ENCODE peak calls at places on chromosomes 11 and 22, in nine cellular contexts. One of them, this sample, is unnamed. For H3K4me1 and H3K27me3, the result is how much of the 10 kb centered on the place peaks cover.

GRCh38 chr22:21445437-21446127 is 21.6 kb upstream of the TMEM191C start:
- DNase-seq in left ventricle myocardium inferior: no peak
- DNase-seq in IMR-90: no peak
- DNase-seq in cardiac muscle cell: no peak
- DNase-seq in breast epithelium: no peak
- DNase-seq in aorta: peak
- DNase-seq in endothelial cell of umbilical vein: no peak
- DNase-seq in right atrium auricular region: peak
- DNase-seq in pancreas: peak
- DNase-seq in this sample: no peak

GRCh38 chr22:37121887-37122591 is 12.5 kb upstream of the TMPRSS6 start:
- DNase-seq in left ventricle myocardium inferior: no peak
- DNase-seq in IMR-90: peak
- DNase-seq in cardiac muscle cell: peak
- DNase-seq in breast epithelium: peak
- DNase-seq in aorta: no peak
- DNase-seq in endothelial cell of umbilical vein: peak
- DNase-seq in right atrium auricular region: no peak
- DNase-seq in pancreas: no peak
- DNase-seq in this sample: peak

GRCh38 chr22:24141586-24141985 is 39.7 kb upstream of the SUSD2 start:
- DNase-seq in left ventricle myocardium inferior: no peak
- DNase-seq in IMR-90: peak
- DNase-seq in cardiac muscle cell: no peak
- DNase-seq in breast epithelium: no peak
- DNase-seq in aorta: no peak
- DNase-seq in endothelial cell of umbilical vein: no peak
- DNase-seq in right atrium auricular region: no peak
- DNase-seq in pancreas: no peak
- DNase-seq in this sample: peak

GRCh38 chr11:7651140-7651551 is 22.2 kb downstream of the CYB5R2 start:
- DNase-seq in left ventricle myocardium inferior: no peak
- DNase-seq in IMR-90: peak
- DNase-seq in cardiac muscle cell: no peak
- DNase-seq in breast epithelium: no peak
- DNase-seq in aorta: no peak
- DNase-seq in endothelial cell of umbilical vein: no peak
- DNase-seq in right atrium auricular region: no peak
- DNase-seq in pancreas: no peak
- DNase-seq in this sample: no peak

GRCh38 chr11:45512749-45513148 is 152.7 kb downstream of the CHST1 start:
- DNase-seq in left ventricle myocardium inferior: no peak
- DNase-seq in IMR-90: no peak
- DNase-seq in cardiac muscle cell: no peak
- DNase-seq in breast epithelium: no peak
- DNase-seq in aorta: no peak
- DNase-seq in endothelial cell of umbilical vein: no peak
- DNase-seq in right atrium auricular region: no peak
- DNase-seq in pancreas: no peak
- DNase-seq in this sample: no peak

GRCh38 chr22:49214976-49215375 is 612.7 kb downstream of the BRD1 start:
- DNase-seq in left ventricle myocardium inferior: peak
- DNase-seq in IMR-90: no peak
- DNase-seq in cardiac muscle cell: no peak
- DNase-seq in breast epithelium: no peak
- DNase-seq in aorta: peak
- DNase-seq in endothelial cell of umbilical vein: no peak
- DNase-seq in right atrium auricular region: no peak
- DNase-seq in pancreas: peak
- DNase-seq in this sample: no peak

GRCh38 chr11:32448232-32448631 is 12.9 kb upstream of the WT1 start:
- DNase-seq in left ventricle myocardium inferior: no peak
- DNase-seq in IMR-90: no peak
- DNase-seq in cardiac muscle cell: peak
- DNase-seq in breast epithelium: no peak
- DNase-seq in aorta: no peak
- DNase-seq in endothelial cell of umbilical vein: no peak
- DNase-seq in right atrium auricular region: no peak
- DNase-seq in pancreas: no peak
- DNase-seq in this sample: no peak

GRCh38 chr11:30440510-30440909 is 117.6 kb downstream of the ARL14EP start:
- DNase-seq in left ventricle myocardium inferior: no peak
- DNase-seq in IMR-90: no peak
- DNase-seq in cardiac muscle cell: no peak
- DNase-seq in breast epithelium: no peak
- DNase-seq in aorta: no peak
- DNase-seq in endothelial cell of umbilical vein: no peak
- DNase-seq in right atrium auricular region: no peak
- DNase-seq in pancreas: no peak
- DNase-seq in this sample: no peak

GRCh38 chr11:28526406-28526751 is 418.2 kb downstream of the METTL15 start:
- DNase-seq in left ventricle myocardium inferior: no peak
- DNase-seq in IMR-90: peak
- DNase-seq in cardiac muscle cell: peak
- DNase-seq in breast epithelium: no peak
- DNase-seq in aorta: no peak
- DNase-seq in endothelial cell of umbilical vein: no peak
- DNase-seq in right atrium auricular region: no peak
- DNase-seq in pancreas: no peak
- DNase-seq in this sample: no peak

GRCh38 chr22:40534379-40535188 is 101.9 kb downstream of the MRTFA start:
- DNase-seq in left ventricle myocardium inferior: no peak
- DNase-seq in IMR-90: peak
- DNase-seq in cardiac muscle cell: peak
- DNase-seq in breast epithelium: no peak
- DNase-seq in aorta: peak
- DNase-seq in endothelial cell of umbilical vein: peak
- DNase-seq in right atrium auricular region: no peak
- DNase-seq in pancreas: no peak
- DNase-seq in this sample: no peak

GRCh38 chr22:37416806-37417205 is 10.5 kb downstream of the ELFN2 start:
- DNase-seq in left ventricle myocardium inferior: no peak
- DNase-seq in IMR-90: no peak
- DNase-seq in cardiac muscle cell: no peak
- DNase-seq in breast epithelium: no peak
- DNase-seq in aorta: no peak
- DNase-seq in endothelial cell of umbilical vein: no peak
- DNase-seq in right atrium auricular region: no peak
- DNase-seq in pancreas: peak
- DNase-seq in this sample: no peak

GRCh38 chr22:46370584-46371373 is 35.3 kb downstream of the TRMU start:
- DNase-seq in left ventricle myocardium inferior: no peak
- DNase-seq in IMR-90: no peak
- DNase-seq in cardiac muscle cell: no peak
- DNase-seq in breast epithelium: no peak
- DNase-seq in aorta: no peak
- DNase-seq in endothelial cell of umbilical vein: no peak
- DNase-seq in right atrium auricular region: no peak
- DNase-seq in pancreas: peak
- DNase-seq in this sample: no peak
- H3K4me1 ChIP-seq in left ventricle myocardium inferior: under half
- H3K4me1 ChIP-seq in IMR-90: under half
- H3K4me1 ChIP-seq in cardiac muscle cell: under half
- H3K4me1 ChIP-seq in breast epithelium: under half
- H3K4me1 ChIP-seq in aorta: under half
- H3K4me1 ChIP-seq in endothelial cell of umbilical vein: under half
- H3K4me1 ChIP-seq in right atrium auricular region: under half
- H3K4me1 ChIP-seq in pancreas: under half
- H3K4me1 ChIP-seq in this sample: under half

GRCh38 chr11:71284525-71285092 is 32.2 kb upstream of the SHANK2 start:
- DNase-seq in left ventricle myocardium inferior: no peak
- DNase-seq in IMR-90: no peak
- DNase-seq in cardiac muscle cell: no peak
- DNase-seq in breast epithelium: no peak
- DNase-seq in aorta: no peak
- DNase-seq in endothelial cell of umbilical vein: no peak
- DNase-seq in right atrium auricular region: no peak
- DNase-seq in pancreas: peak
- DNase-seq in this sample: no peak

GRCh38 chr11:71283960-71284359 is 31.6 kb upstream of the SHANK2 start:
- DNase-seq in left ventricle myocardium inferior: no peak
- DNase-seq in IMR-90: no peak
- DNase-seq in cardiac muscle cell: no peak
- DNase-seq in breast epithelium: peak
- DNase-seq in aorta: no peak
- DNase-seq in endothelial cell of umbilical vein: no peak
- DNase-seq in right atrium auricular region: no peak
- DNase-seq in pancreas: peak
- DNase-seq in this sample: peak

GRCh38 chr11:71282581-71283351 is 30.4 kb upstream of the SHANK2 start:
- DNase-seq in left ventricle myocardium inferior: no peak
- DNase-seq in IMR-90: no peak
- DNase-seq in cardiac muscle cell: no peak
- DNase-seq in breast epithelium: peak
- DNase-seq in aorta: no peak
- DNase-seq in endothelial cell of umbilical vein: no peak
- DNase-seq in right atrium auricular region: peak
- DNase-seq in pancreas: no peak
- DNase-seq in this sample: no peak

GRCh38 chr11:71286701-71287643 is 34.6 kb upstream of the SHANK2 start:
- DNase-seq in left ventricle myocardium inferior: no peak
- DNase-seq in IMR-90: peak
- DNase-seq in cardiac muscle cell: peak
- DNase-seq in breast epithelium: peak
- DNase-seq in aorta: no peak
- DNase-seq in endothelial cell of umbilical vein: no peak
- DNase-seq in right atrium auricular region: no peak
- DNase-seq in pancreas: no peak
- DNase-seq in this sample: peak

GRCh38 chr11:71285111-71285510 is 32.7 kb upstream of the SHANK2 start:
- DNase-seq in left ventricle myocardium inferior: no peak
- DNase-seq in IMR-90: no peak
- DNase-seq in cardiac muscle cell: no peak
- DNase-seq in breast epithelium: no peak
- DNase-seq in aorta: no peak
- DNase-seq in endothelial cell of umbilical vein: no peak
- DNase-seq in right atrium auricular region: no peak
- DNase-seq in pancreas: no peak
- DNase-seq in this sample: no peak
- H3K27ac ChIP-seq in left ventricle myocardium inferior: no peak
- H3K27ac ChIP-seq in IMR-90: no peak
- H3K27ac ChIP-seq in cardiac muscle cell: no peak
- H3K27ac ChIP-seq in breast epithelium: peak
- H3K27ac ChIP-seq in aorta: no peak
- H3K27ac ChIP-seq in endothelial cell of umbilical vein: no peak
- H3K27ac ChIP-seq in right atrium auricular region: no peak
- H3K27ac ChIP-seq in pancreas: peak
- H3K27ac ChIP-seq in this sample: no peak

DNA sequence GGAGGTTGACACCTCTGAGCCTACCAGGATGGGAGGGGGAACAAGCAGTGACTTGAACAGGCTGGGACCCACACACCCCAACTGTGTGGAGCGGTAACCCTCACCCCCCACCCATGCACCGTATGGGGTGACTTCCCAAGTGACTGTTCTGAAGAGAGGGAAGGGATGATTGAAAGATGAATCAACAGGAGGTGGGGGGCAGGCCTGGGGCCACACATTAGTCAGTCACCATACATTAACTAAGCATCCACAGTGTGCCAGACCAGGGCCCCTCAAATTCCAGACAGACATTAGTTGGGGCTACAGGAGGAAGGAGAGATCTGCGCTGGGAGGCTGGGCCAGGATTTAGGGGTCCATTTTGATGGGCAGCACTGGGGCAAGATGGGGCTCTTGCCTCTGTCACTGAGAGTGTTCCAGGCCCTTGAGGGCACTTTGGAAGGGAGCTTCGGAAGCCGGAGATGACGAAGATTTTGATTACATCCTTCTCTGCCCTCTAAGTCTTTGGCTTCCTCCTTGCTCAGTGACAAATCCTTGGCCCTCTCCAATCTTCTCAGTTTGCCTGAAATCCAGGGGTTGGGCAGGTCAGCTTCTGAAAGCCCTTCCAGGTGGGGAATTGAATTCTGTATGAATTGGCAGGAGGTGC is 966 bp downstream of the SMTN start:
- DNase-seq in left ventricle myocardium inferior: no peak
- DNase-seq in IMR-90: peak
- DNase-seq in cardiac muscle cell: peak
- DNase-seq in breast epithelium: no peak
- DNase-seq in aorta: no peak
- DNase-seq in endothelial cell of umbilical vein: peak
- DNase-seq in right atrium auricular region: no peak
- DNase-seq in pancreas: no peak
- DNase-seq in this sample: peak
- H3K27me3 ChIP-seq in left ventricle myocardium inferior: under half
- H3K27me3 ChIP-seq in IMR-90: under half
- H3K27me3 ChIP-seq in cardiac muscle cell: under half
- H3K27me3 ChIP-seq in breast epithelium: under half
- H3K27me3 ChIP-seq in aorta: under half
- H3K27me3 ChIP-seq in endothelial cell of umbilical vein: under half
- H3K27me3 ChIP-seq in right atrium auricular region: under half
- H3K27me3 ChIP-seq in pancreas: under half
- H3K27me3 ChIP-seq in this sample: under half

GRCh38 chr11:72240461-72241289 is 3.3 kb downstream of the PHOX2A start:
- DNase-seq in left ventricle myocardium inferior: no peak
- DNase-seq in IMR-90: no peak
- DNase-seq in cardiac muscle cell: peak
- DNase-seq in breast epithelium: no peak
- DNase-seq in aorta: peak
- DNase-seq in endothelial cell of umbilical vein: no peak
- DNase-seq in right atrium auricular region: no peak
- DNase-seq in pancreas: peak
- DNase-seq in this sample: peak

GRCh38 chr11:72239849-72240460 is 4.0 kb downstream of the PHOX2A start:
- DNase-seq in left ventricle myocardium inferior: peak
- DNase-seq in IMR-90: no peak
- DNase-seq in cardiac muscle cell: peak
- DNase-seq in breast epithelium: no peak
- DNase-seq in aorta: peak
- DNase-seq in endothelial cell of umbilical vein: no peak
- DNase-seq in right atrium auricular region: no peak
- DNase-seq in pancreas: no peak
- DNase-seq in this sample: no peak

GRCh38 chr11:72243173-72243566 is 806 bp downstream of the PHOX2A start:
- DNase-seq in left ventricle myocardium inferior: no peak
- DNase-seq in IMR-90: no peak
- DNase-seq in cardiac muscle cell: no peak
- DNase-seq in breast epithelium: no peak
- DNase-seq in aorta: peak
- DNase-seq in endothelial cell of umbilical vein: no peak
- DNase-seq in right atrium auricular region: no peak
- DNase-seq in pancreas: no peak
- DNase-seq in this sample: no peak

GRCh38 chr11:72242141-72242540 is 1.8 kb downstream of the PHOX2A start:
- DNase-seq in left ventricle myocardium inferior: no peak
- DNase-seq in IMR-90: no peak
- DNase-seq in cardiac muscle cell: no peak
- DNase-seq in breast epithelium: no peak
- DNase-seq in aorta: no peak
- DNase-seq in endothelial cell of umbilical vein: no peak
- DNase-seq in right atrium auricular region: no peak
- DNase-seq in pancreas: no peak
- DNase-seq in this sample: no peak

DNA sequence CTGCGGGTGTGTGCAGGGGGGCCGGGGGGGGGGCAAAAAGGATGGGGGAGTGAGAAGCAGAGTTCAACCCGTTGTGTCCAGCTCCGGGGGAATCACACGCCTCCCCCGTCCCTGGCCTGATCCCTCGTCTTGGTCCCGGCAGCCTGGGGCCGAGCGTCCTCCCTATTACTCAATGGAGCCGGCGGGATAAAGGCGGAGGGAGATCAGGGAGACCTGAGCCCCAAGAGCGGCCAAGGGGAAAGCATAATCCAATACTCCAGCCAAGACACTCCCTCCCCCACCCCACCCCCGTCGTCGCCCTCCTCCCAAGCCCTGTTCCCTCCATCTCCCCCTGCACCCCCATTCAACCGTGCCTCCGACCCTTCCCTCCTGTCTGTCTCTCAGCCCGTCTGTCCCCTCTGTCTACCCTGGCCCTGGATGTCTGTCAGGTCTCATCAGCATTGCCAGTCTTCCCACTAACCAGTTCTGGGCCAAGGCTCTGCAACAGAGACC is 2.6 kb downstream of the PHOX2A start:
- DNase-seq in left ventricle myocardium inferior: no peak
- DNase-seq in IMR-90: no peak
- DNase-seq in cardiac muscle cell: no peak
- DNase-seq in breast epithelium: no peak
- DNase-seq in aorta: peak
- DNase-seq in endothelial cell of umbilical vein: no peak
- DNase-seq in right atrium auricular region: no peak
- DNase-seq in pancreas: no peak
- DNase-seq in this sample: no peak
- H3K4me1 ChIP-seq in left ventricle myocardium inferior: half or more
- H3K4me1 ChIP-seq in IMR-90: under half
- H3K4me1 ChIP-seq in cardiac muscle cell: under half
- H3K4me1 ChIP-seq in breast epithelium: under half
- H3K4me1 ChIP-seq in aorta: under half
- H3K4me1 ChIP-seq in endothelial cell of umbilical vein: under half
- H3K4me1 ChIP-seq in right atrium auricular region: under half
- H3K4me1 ChIP-seq in pancreas: under half
- H3K4me1 ChIP-seq in this sample: under half

This sample was measured in foreskin keratinocyte.